ENCODE peak calls at places on chromosomes 13 and 19, in nine cellular contexts. J is IMR-90; V is CD4-positive, alpha-beta memory T cell; F is psoas muscle; H is upper lobe of right lung; Q is body of pancreas; X is hepatocyte; S is foreskin keratinocyte; G is tibial nerve. Z is an unnamed sample. For H3K4me1, the result is how much of the 10 kb centered on the place peaks cover.

GRCh38 chr19:13155472-13156284 is 5.5 kb downstream of the IER2 start:
- DNase-seq in F (peak), Q (peak), S (no peak), X (peak), V (peak), G (peak), J (peak), H (peak), Z (no peak)

GRCh38 chr19:51096473-51097165 is 11.6 kb downstream of the CTU1 start:
- DNase-seq in V (no peak), J (no peak), G (no peak), X (no peak), F (no peak), H (no peak), Q (no peak), S (no peak), Z (no peak)

GRCh38 chr13:40306817-40307216 is 359.6 kb downstream of the FOXO1 start:
- DNase-seq in F (no peak), S (peak), Q (no peak), H (no peak), G (no peak), J (no peak), X (no peak), V (no peak), Z (no peak)

GRCh38 chr19:29524912-29525870 is 603 bp upstream of the VSTM2B start:
- DNase-seq in S (peak), G (no peak), X (no peak), H (peak), F (no peak), J (no peak), Q (no peak), V (no peak), Z (no peak)

GRCh38 chr19:35315883-35316282 is 13.1 kb upstream of the CD22 start:
- DNase-seq in F (no peak), J (no peak), G (no peak), X (no peak), H (no peak), V (no peak), Q (no peak), S (no peak), Z (no peak)

GRCh38 chr19:47352095-47352494 is 3.0 kb downstream of the DHX34 start:
- DNase-seq in F (no peak), X (no peak), V (no peak), S (no peak), G (no peak), Q (no peak), J (no peak), H (no peak), Z (no peak)

GRCh38 chr19:58097349-58097748 is 682 bp downstream of the ZSCAN18 start:
- DNase-seq in X (no peak), F (no peak), H (peak), Q (no peak), V (no peak), J (no peak), S (no peak), G (no peak), Z (no peak)

GRCh38 chr19:37078717-37079032 is 442 bp downstream of the ZNF420 start:
- DNase-seq in X (no peak), J (no peak), H (no peak), S (no peak), V (no peak), F (no peak), Q (no peak), G (no peak), Z (no peak)

GRCh38 chr13:48496796-48497195 is 36.1 kb downstream of the RCBTB2 start:
- DNase-seq in X (no peak), S (no peak), G (no peak), Q (no peak), V (no peak), F (no peak), H (no peak), J (no peak), Z (no peak)

GRCh38 chr19:13463296-13463695 is 43.0 kb downstream of the CACNA1A start:
- DNase-seq in V (no peak), H (no peak), X (peak), G (no peak), J (peak), S (no peak), F (no peak), Q (no peak), Z (no peak)

GRCh38 chr19:7370546-7370945 is 21.8 kb downstream of the ARHGEF18 start:
- DNase-seq in V (no peak), Q (no peak), G (no peak), H (no peak), S (no peak), J (no peak), X (no peak), F (no peak), Z (no peak)

GRCh38 chr19:19558055-19558454 is 20.0 kb downstream of the CILP2 start:
- DNase-seq in X (no peak), J (no peak), F (no peak), S (no peak), H (no peak), G (no peak), Q (no peak), V (no peak), Z (no peak)

GRCh38 chr13:111177081-111177711 is 62.1 kb downstream of the ARHGEF7 start:
- DNase-seq in J (peak), F (peak), V (peak), Q (peak), X (no peak), H (no peak), S (peak), G (peak), Z (no peak)

GRCh38 chr13:111177803-111178389 is 62.8 kb downstream of the ARHGEF7 start:
- DNase-seq in H (no peak), S (peak), Q (no peak), X (no peak), V (no peak), F (no peak), J (peak), G (no peak), Z (no peak)

GRCh38 chr13:111179908-111180756 is 65.0 kb downstream of the ARHGEF7 start:
- DNase-seq in G (no peak), J (no peak), H (no peak), F (no peak), S (no peak), X (no peak), V (no peak), Q (no peak), Z (no peak)

GRCh38 chr13:111176421-111176820 is 61.3 kb downstream of the ARHGEF7 start:
- DNase-seq in X (no peak), J (no peak), V (no peak), Q (no peak), F (no peak), H (no peak), S (no peak), G (no peak), Z (no peak)

DNA sequence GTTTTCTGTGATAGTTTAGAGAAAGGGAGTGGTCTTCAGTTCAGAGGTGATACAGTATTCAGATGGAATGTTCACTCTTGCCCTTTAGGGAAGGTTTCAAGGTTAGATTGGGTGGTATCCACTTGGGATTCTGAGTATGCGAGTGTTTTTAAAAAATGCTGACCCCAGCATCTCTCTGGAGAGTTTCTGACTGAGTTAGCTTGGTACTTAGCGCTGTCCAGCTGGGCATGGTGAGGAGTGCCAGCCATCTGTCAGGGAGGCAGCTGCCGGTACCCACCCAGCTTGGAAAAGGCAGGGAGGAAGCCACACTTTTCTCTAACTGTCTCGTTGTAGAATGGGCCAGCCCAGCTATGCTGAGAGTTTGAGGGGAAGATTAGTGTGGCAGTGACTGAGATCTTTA is 63.3 kb downstream of the ARHGEF7 start:
- DNase-seq in V (no peak), J (no peak), S (no peak), H (no peak), F (no peak), X (no peak), G (no peak), Q (no peak), Z (no peak)
- H3K4me1 ChIP-seq in V (half or more), J (under half), S (under half), H (under half), F (half or more), X (under half), G (under half), Q (under half), Z (under half)

GRCh38 chr13:35514801-35515502 is 38.5 kb upstream of the MAB21L1 start:
- DNase-seq in G (no peak), H (no peak), J (no peak), Q (no peak), F (no peak), S (peak), X (no peak), V (no peak), Z (no peak)

GRCh38 chr13:35518337-35518736 is 41.8 kb upstream of the MAB21L1 start:
- DNase-seq in H (no peak), F (no peak), J (no peak), X (no peak), V (no peak), Q (no peak), S (no peak), G (no peak), Z (no peak)

GRCh38 chr13:35514166-35514565 is 37.7 kb upstream of the MAB21L1 start:
- DNase-seq in S (no peak), F (no peak), X (no peak), H (no peak), G (no peak), V (no peak), Q (no peak), J (no peak), Z (no peak)

DNA sequence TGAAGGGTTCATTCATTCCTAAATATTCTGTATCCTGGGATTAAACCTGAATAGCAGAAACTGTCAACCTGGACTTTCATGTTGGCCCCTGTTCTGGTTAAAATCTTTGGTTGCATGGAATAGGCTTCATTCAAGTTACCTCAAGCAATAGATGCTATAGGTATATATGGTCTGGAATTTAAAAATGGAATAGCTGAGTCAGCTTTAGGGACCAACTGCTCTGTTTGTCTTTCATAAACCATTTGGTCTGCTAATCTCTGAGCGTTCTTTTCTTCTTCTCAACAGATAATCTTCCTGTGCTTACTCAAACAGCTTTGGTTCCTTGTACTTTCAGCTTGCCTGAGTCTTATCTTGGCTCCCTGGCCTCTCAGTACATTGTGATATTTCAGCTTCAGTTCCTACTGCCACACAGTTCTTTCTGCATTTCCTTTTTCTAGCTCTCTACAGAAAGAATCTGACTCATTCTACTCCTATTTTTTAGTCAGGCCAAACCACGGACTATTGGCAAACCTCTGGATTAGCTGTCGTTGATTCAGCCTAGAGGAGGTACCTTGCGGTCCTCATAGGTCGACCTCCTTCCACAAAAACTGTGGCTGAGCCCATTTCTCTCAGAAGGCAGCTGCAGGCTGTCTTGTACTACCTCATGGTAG is 35.9 kb upstream of the MAB21L1 start:
- DNase-seq in Q (no peak), F (no peak), H (no peak), G (peak), X (peak), V (no peak), S (peak), J (peak), Z (no peak)
- H3K27ac ChIP-seq in Q (no peak), F (no peak), H (no peak), G (no peak), X (no peak), V (no peak), S (no peak), J (no peak), Z (no peak)

GRCh38 chr13:110183925-110184324 is 123.0 kb downstream of the COL4A1 start:
- DNase-seq in J (peak), F (no peak), X (no peak), G (no peak), S (no peak), Q (no peak), H (no peak), V (no peak), Z (no peak)
- H3K4me1 ChIP-seq in J (under half), F (under half), X (under half), G (under half), S (under half), Q (under half), H (under half), V (under half), Z (under half)

GRCh38 chr19:45489216-45489855 is 7.5 kb downstream of the RTN2 start:
- DNase-seq in J (no peak), V (no peak), H (peak), G (no peak), F (no peak), S (no peak), Q (no peak), X (no peak), Z (no peak)

GRCh38 chr19:45495178-45495577 is 1.7 kb downstream of the RTN2 start:
- DNase-seq in G (no peak), V (no peak), X (no peak), J (no peak), F (no peak), H (no peak), Q (no peak), S (no peak), Z (no peak)

GRCh38 chr19:45494261-45494916 is 2.5 kb downstream of the RTN2 start:
- DNase-seq in Q (no peak), X (no peak), G (no peak), F (no peak), H (no peak), V (no peak), S (no peak), J (no peak), Z (no peak)

GRCh38 chr19:45492137-45492626 is 4.7 kb downstream of the RTN2 start:
- DNase-seq in X (no peak), H (no peak), Q (no peak), J (no peak), F (no peak), V (no peak), S (no peak), G (no peak), Z (no peak)

DNA sequence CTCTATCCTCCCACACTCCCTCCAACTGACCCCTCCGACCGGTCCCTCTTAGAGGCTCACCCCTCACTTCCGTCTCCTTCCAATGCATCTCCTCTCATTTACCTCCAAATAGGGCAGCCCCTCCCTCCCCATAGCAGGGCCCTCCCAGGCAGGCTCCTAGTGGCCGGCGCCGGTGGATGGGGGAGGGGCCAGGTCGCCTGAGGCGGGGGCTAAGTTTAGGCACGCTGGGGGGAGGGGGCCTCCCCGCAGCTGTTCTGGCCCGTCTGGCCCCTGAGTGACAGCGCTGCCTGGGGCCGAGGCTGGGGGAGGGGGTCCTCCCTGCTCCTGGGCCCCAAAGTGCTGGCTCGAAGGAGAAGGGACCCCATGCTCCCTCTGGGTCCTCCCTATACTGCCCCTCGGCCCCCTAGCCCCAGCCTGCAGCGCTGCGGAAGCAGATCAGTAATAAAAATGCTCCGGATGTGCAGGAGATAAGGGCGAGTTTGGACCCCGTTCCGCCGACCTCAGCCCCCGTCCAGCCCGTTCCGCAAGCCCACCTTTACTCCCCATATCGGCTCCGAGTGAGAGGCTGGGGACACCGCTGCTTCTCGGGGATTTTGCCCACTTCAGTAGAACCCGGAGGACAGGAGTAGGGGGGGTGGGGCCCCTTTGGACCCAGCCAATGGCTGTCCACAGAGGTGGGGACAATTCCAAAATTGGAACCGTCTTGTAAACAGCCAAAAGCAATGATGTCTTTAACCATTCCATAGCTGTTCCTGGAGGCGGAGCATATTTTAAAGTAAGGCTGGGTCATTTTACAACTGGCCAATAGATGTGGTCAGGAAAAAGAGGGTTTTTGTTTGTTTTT is 4.0 kb downstream of the RTN2 start:
- DNase-seq in H (peak), S (no peak), Q (no peak), V (no peak), F (peak), X (peak), J (peak), G (no peak), Z (no peak)
- H3K27ac ChIP-seq in H (peak), S (no peak), Q (peak), V (no peak), F (peak), X (peak), J (peak), G (peak), Z (no peak)

DNA sequence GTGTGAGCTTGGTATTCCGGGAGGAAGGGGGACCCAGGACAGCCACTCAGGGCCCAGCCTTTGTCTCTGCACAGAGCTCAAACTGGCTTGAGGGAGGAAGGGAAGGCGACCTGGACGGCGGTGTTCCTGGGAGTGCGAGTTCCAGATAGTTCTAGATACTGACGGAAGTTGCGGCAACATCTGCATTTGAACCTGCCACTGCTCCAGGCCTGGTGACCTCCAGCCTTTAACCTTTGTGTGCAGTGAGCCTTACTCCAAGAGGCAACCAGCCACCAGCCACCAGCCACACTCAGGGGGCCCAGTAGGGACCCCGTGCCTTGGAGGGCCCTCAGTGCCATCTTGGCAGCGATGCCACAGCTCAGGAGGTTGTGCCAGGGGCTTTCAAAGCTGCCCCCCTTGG is 15.5 kb upstream of the ZBTB7A start:
- DNase-seq in S (no peak), X (no peak), Q (no peak), J (no peak), V (no peak), F (no peak), G (no peak), H (no peak), Z (no peak)
- H3K4me1 ChIP-seq in S (under half), X (under half), Q (under half), J (under half), V (half or more), F (under half), G (under half), H (under half), Z (under half)

Z was measured in Panc1.